ENCODE peak calls at places on chromosomes 4 and X, in seven cellular contexts. Y is HS-5; B is HT1080; S is ELR; I is hepatocyte; P is activated CD8-positive, alpha-beta memory T cell treated with anti-CD3 and anti-CD28 coated beads for 4 hours; Z is hippocampal formation. E is an unnamed sample.

GRCh38 chrX:53080628-53081580 is 1.3 kb upstream of the TSPYL2 start:
- DNase-seq in S (peak; percentile 35), P (no peak), Y (no peak), Z (no peak), B (no peak), I (no peak), E (peak; percentile 35)

GRCh38 chr4:56757821-56758400 is 63.6 kb downstream of the SPINK2 start:
- DNase-seq in Z (no peak), B (peak; percentile 97), I (peak; percentile 93), S (peak; percentile 97), P (peak; percentile 59), Y (peak; percentile 79), E (peak; percentile 80)

GRCh38 chrX:120791013-120791643 is 84.5 kb downstream of the CT47B1 start:
- DNase-seq in B (peak; percentile 81), Y (no peak), Z (no peak), I (peak; percentile 31), P (no peak), S (peak; percentile 62), E (peak; percentile 80)

GRCh38 chr4:52833941-52834525 is 28.1 kb upstream of the RASL11B start:
- DNase-seq in I (no peak), S (no peak), B (no peak), Y (no peak), Z (no peak), P (no peak), E (no peak)

GRCh38 chr4:11805837-11806236 is 377.1 kb upstream of the HS3ST1 start:
- DNase-seq in P (no peak), Z (no peak), B (peak; percentile 44), Y (no peak), I (peak; percentile 48), S (no peak), E (peak; percentile 86)

GRCh38 chr4:145609494-145610427 is 9.4 kb upstream of the MMAA start:
- DNase-seq in P (peak; percentile 38), B (peak; percentile 62), S (peak; percentile 65), I (peak; percentile 71), Y (peak; percentile 56), Z (peak; percentile 15), E (peak; percentile 88)

GRCh38 chr4:145308598-145308997 is 128.2 kb upstream of the OTUD4 start:
- DNase-seq in S (no peak), I (no peak), B (no peak), P (no peak), Z (no peak), Y (no peak), E (no peak)

GRCh38 chrX:663841-664240 is 33.2 kb downstream of the SHOX start:
- DNase-seq in S (no peak), I (no peak), P (no peak), Y (no peak), B (no peak), Z (no peak), E (no peak)

GRCh38 chrX:41445171-41445570 is 2.0 kb upstream of the NYX start:
- DNase-seq in S (no peak), Z (no peak), I (no peak), Y (no peak), B (no peak), P (no peak), E (no peak)

GRCh38 chrX:66074920-66075879 is 35.3 kb upstream of the VSIG4 start:
- DNase-seq in P (peak; percentile 17), Z (peak; percentile 2), I (no peak), S (no peak), Y (no peak), B (peak; percentile 50), E (peak; percentile 16)

GRCh38 chrX:30533261-30533660 is 44.3 kb downstream of the TASL start:
- DNase-seq in B (peak; percentile 0), Z (no peak), Y (no peak), S (peak; percentile 37), I (no peak), P (no peak), E (peak; percentile 34)

GRCh38 chrX:53317365-53318069 is 36.1 kb upstream of the IQSEC2 start:
- DNase-seq in I (peak; percentile 73), P (peak; percentile 33), B (peak; percentile 46), Z (peak; percentile 33), S (peak; percentile 58), Y (no peak), E (peak; percentile 56)

GRCh38 chr4:47238697-47239096 is 207.3 kb downstream of the GABRB1 start:
- DNase-seq in B (no peak), S (peak; percentile 26), P (no peak), Z (no peak), I (no peak), Y (no peak), E (peak; percentile 13)

GRCh38 chr4:142547974-142548373 is 298.1 kb downstream of the INPP4B start:
- DNase-seq in B (no peak), I (no peak), S (peak; percentile 42), Y (no peak), P (no peak), Z (no peak), E (peak; percentile 18)

GRCh38 chr4:123889376-123889945 is 492.9 kb downstream of the SPRY1 start:
- DNase-seq in B (no peak), Y (no peak), I (no peak), Z (no peak), S (no peak), P (no peak), E (peak; percentile 91)

GRCh38 chr4:52106142-52106541 is 55.0 kb downstream of the SPATA18 start:
- DNase-seq in Z (no peak), I (no peak), B (no peak), P (no peak), Y (no peak), S (no peak), E (no peak)

GRCh38 chr4:1205641-1206298 is 33.4 kb upstream of the SPON2 start:
- DNase-seq in S (no peak), P (no peak), Z (no peak), B (no peak), Y (no peak), I (no peak), E (no peak)

GRCh38 chrX:131067216-131067615 is 9.1 kb downstream of the ARHGAP36 start:
- DNase-seq in B (no peak), S (no peak), I (no peak), Y (no peak), Z (no peak), P (no peak), E (no peak)

GRCh38 chr4:188941524-188942109 is 802.4 kb downstream of the TRIML1 start:
- DNase-seq in S (peak; percentile 81), Y (peak; percentile 97), B (peak; percentile 98), I (peak; percentile 54), P (no peak), Z (no peak), E (peak; percentile 74)

GRCh38 chr4:11722218-11722617 is 293.5 kb upstream of the HS3ST1 start:
- DNase-seq in I (peak; percentile 38), Z (no peak), S (no peak), B (no peak), P (no peak), Y (no peak), E (no peak)

GRCh38 chr4:101833455-101833854 is 42.9 kb downstream of the BANK1 start:
- DNase-seq in I (no peak), B (no peak), Y (no peak), P (no peak), S (no peak), Z (no peak), E (peak; percentile 49)

GRCh38 chr4:169385356-169385755 is 114.6 kb upstream of the SH3RF1 start:
- DNase-seq in Z (no peak), S (peak; percentile 44), B (no peak), P (no peak), Y (no peak), I (no peak), E (peak; percentile 25)

GRCh38 chrX:50082741-50083140 is 118.1 kb downstream of the AKAP4 start:
- DNase-seq in Y (no peak), P (no peak), S (no peak), I (no peak), B (no peak), Z (no peak), E (no peak)

GRCh38 chr4:146485968-146486367 is 35.8 kb downstream of the SLC10A7 start:
- DNase-seq in Z (no peak), B (no peak), Y (no peak), P (no peak), I (no peak), S (no peak), E (no peak)

GRCh38 chrX:118181030-118181429 is 64.4 kb upstream of the KLHL13 start:
- DNase-seq in S (no peak), P (no peak), Y (no peak), B (peak; percentile 80), I (no peak), Z (no peak), E (peak; percentile 32)

GRCh38 chrX:17591741-17592110 is 145.6 kb upstream of the SCML1 start:
- DNase-seq in I (no peak), Z (no peak), Y (no peak), P (no peak), B (peak; percentile 71), S (peak; percentile 68), E (peak; percentile 71)

GRCh38 chr4:27007507-27007906 is 146.9 kb downstream of the STIM2 start:
- DNase-seq in B (no peak), S (peak; percentile 20), I (no peak), P (no peak), Y (no peak), Z (no peak), E (peak; percentile 26)

GRCh38 chr4:101888472-101888871 is 97.9 kb downstream of the BANK1 start:
- DNase-seq in Y (no peak), P (no peak), Z (no peak), S (no peak), I (no peak), B (no peak), E (no peak)

GRCh38 chr4:134708026-134708425 is 506.4 kb upstream of the PABPC4L start:
- DNase-seq in Z (no peak), Y (no peak), S (no peak), B (no peak), P (no peak), I (no peak), E (peak; percentile 27)

GRCh38 chr4:185343726-185344581 is 51.8 kb downstream of the LRP2BP start:
- DNase-seq in B (no peak), P (no peak), Y (no peak), I (peak; percentile 10), S (peak; percentile 17), Z (no peak), E (peak; percentile 40)

GRCh38 chrX:44155126-44155525 is 181.9 kb upstream of the NDP start:
- DNase-seq in B (no peak), S (no peak), I (no peak), Y (no peak), Z (no peak), P (no peak), E (no peak)

GRCh38 chr4:114151-114550 is 10.2 kb upstream of the ZNF718 start:
- DNase-seq in Y (no peak), B (no peak), P (no peak), I (no peak), Z (no peak), S (no peak), E (no peak)

GRCh38 chr4:14749910-14750309 is 252.4 kb upstream of the CPEB2 start:
- DNase-seq in B (peak; percentile 56), I (peak; percentile 16), Y (no peak), S (peak; percentile 26), P (no peak), Z (no peak), E (peak; percentile 8)

E was measured in fibroblast of pulmonary artery.